ENCODE peak calls at places on chromosomes 7 and 10, in five cellular contexts. I, N, Z, D and A are unnamed samples. For H3K27me3 and H3K9me3, the result is how much of the 10 kb centered on the place peaks cover.

GRCh38 chr10:47325303-47326291 is 3.3 kb downstream of the GDF2 start:
- DNase-seq in D (no peak), Z (no peak), I (peak), N (no peak), A (no peak)

GRCh38 chr10:128047991-128048826 is 78.0 kb downstream of the MKI67 start:
- DNase-seq in Z (no peak), N (no peak), D (peak), I (no peak), A (no peak)

GRCh38 chr7:74412061-74412460 is 41.6 kb upstream of the GTF2IRD1 start:
- DNase-seq in Z (peak), N (no peak), I (no peak), D (no peak), A (no peak)

GRCh38 chr7:18927134-18927533 is 190.3 kb downstream of the TWIST1 start:
- DNase-seq in N (no peak), Z (no peak), I (no peak), D (no peak), A (no peak)

GRCh38 chr7:80589561-80590083 is 48.8 kb upstream of the CD36 start:
- DNase-seq in I (no peak), D (no peak), Z (no peak), N (no peak), A (no peak)

GRCh38 chr10:42979181-42979580 is 97.7 kb upstream of the RET start:
- DNase-seq in N (no peak), Z (peak), D (no peak), I (no peak), A (no peak)

GRCh38 chr7:156650042-156650441 is 9.5 kb downstream of the RNF32 start:
- DNase-seq in N (no peak), D (no peak), I (peak), Z (peak), A (no peak)

GRCh38 chr7:30899630-30900029 is 12.0 kb upstream of the AQP1 start:
- DNase-seq in I (no peak), Z (no peak), N (no peak), D (no peak), A (no peak)

GRCh38 chr10:26214538-26215461 is 1.8 kb upstream of the GAD2 start:
- DNase-seq in N (no peak), I (peak), Z (no peak), D (no peak), A (no peak)

GRCh38 chr10:132234860-132235259 is 48.1 kb downstream of the DPYSL4 start:
- DNase-seq in D (no peak), Z (no peak), I (no peak), N (no peak), A (no peak)

GRCh38 chr7:36167403-36168050 is 14.5 kb downstream of the EEPD1 start:
- DNase-seq in Z (no peak), I (no peak), D (no peak), N (no peak), A (no peak)

GRCh38 chr7:99840136-99840869 is 12.5 kb downstream of the CYP3A43 start:
- DNase-seq in D (no peak), Z (no peak), N (no peak), I (no peak), A (no peak)

GRCh38 chr7:148037049-148037448 is 553.5 kb upstream of the C7orf33 start:
- DNase-seq in D (no peak), Z (no peak), N (no peak), I (no peak), A (no peak)

GRCh38 chr10:80413152-80413996 is 5.0 kb downstream of the PRXL2A start:
- DNase-seq in D (no peak), I (peak), Z (no peak), N (no peak), A (no peak)
- H3K27ac ChIP-seq in D (no peak), I (peak), Z (no peak), N (no peak), A (no peak)

GRCh38 chr10:14192746-14193145 is 138.0 kb downstream of the FRMD4A start:
- DNase-seq in D (no peak), Z (no peak), N (no peak), I (no peak), A (no peak)

GRCh38 chr10:14190702-14191101 is 140.0 kb downstream of the FRMD4A start:
- DNase-seq in I (no peak), D (no peak), N (no peak), Z (no peak), A (no peak)

GRCh38 chr10:14196113-14196512 is 134.6 kb downstream of the FRMD4A start:
- DNase-seq in D (no peak), Z (no peak), I (no peak), N (no peak), A (no peak)

GRCh38 chr10:14191871-14192270 is 138.9 kb downstream of the FRMD4A start:
- DNase-seq in N (no peak), I (no peak), D (no peak), Z (no peak), A (no peak)

GRCh38 chr10:14195455-14195854 is 135.3 kb downstream of the FRMD4A start:
- DNase-seq in N (no peak), Z (no peak), D (no peak), I (no peak), A (no peak)
- H3K27me3 ChIP-seq in N (under half), Z (under half), D (under half), I (under half), A (under half)

DNA sequence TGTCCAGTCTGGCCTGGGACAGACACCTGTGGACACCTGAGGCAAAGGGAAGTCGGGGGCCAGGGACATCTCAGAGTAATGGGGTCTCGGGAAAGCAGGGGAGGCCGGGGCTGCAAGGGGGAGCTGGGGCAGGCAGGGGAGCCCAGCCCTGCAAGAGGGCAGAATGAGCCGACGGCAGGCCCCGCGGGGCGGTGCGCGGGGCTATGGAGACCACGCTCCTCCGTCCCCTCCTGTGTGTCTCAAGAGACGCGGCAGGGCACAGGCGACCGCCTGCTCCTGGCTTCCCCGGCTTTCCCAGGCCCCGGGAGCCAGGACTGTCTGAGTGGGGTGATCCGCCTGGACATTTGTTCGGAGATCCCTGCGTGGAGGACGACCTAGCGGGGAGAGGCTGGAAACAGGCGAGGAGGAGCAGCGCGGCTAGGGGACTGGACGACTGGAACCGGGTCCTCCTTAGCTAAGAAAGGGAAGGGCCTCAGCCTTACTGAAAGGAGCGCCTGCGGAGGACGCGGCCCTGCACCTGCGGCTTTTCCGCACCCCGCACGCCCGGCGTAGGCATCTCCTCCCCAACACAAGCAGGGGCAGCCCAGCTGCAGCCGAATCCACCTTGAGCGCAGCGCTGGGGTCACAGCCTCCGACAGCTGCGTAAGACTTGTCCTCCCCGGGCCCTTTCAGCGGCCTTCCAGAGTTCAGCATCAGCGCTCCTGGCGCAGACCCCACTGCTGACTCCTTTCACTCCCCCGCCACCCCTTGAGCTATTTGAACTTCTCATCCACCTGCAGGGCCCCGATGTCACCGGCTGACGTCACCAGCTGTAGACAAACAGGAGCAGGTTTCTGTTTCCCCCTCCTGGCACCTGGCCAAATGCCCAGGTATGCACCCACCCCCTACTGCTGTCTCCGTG is 176.4 kb downstream of the ZNF248 start:
- DNase-seq in I (peak), N (no peak), D (no peak), Z (no peak), A (no peak)
- H3K9me3 ChIP-seq in I (under half), N (under half), D (under half), Z (under half), A (under half)

DNA sequence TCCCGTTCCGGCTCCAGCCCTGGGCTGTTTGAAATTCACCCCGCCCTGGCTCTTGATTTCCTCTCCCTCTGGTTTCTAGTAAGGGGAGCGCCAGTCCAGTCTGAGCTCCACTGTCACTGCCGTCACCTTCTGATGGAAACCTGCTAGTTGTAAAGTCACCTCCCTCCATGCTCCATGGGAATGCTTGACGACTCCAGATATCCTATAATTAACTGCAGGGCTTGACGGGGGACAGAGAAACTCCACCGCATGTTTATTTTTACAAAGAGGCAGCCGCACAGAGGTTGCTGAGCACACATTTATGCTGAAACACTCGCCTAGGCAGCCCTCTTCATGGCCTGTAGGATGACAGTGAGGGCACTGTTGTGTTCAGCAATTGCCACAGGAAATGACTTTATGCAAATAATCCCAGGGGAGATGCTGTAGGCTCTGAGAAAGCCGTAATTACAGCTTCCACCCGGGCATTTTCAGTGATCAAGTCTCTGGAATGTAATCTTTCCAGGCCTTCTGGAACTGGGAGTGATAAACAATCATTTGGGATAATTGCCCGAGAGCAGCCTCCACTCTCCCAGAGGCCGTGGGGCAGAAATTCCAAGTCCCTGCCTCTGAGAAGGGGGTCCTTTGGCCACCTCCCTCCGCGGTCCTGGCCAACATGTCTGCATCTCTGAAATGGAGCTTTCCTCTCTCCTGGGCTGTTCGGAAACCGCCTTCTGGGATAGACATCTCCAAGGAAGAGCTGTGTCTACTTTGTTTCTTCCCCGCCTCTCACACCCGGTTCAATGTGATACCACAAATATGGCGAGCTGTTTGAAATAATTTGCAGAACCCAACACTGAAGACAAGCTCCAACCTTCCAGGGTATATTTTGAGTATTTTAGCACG is 300.5 kb downstream of the KLF6 start:
- DNase-seq in I (no peak), N (no peak), Z (no peak), D (no peak), A (no peak)
- H3K27ac ChIP-seq in I (peak), N (no peak), Z (no peak), D (no peak), A (no peak)

GRCh38 chr7:157671358-157672255 is 334.8 kb downstream of the DNAJB6 start:
- DNase-seq in D (no peak), Z (no peak), I (peak), N (no peak), A (no peak)
- H3K27me3 ChIP-seq in D (under half), Z (half or more), I (under half), N (half or more), A (under half)

DNA sequence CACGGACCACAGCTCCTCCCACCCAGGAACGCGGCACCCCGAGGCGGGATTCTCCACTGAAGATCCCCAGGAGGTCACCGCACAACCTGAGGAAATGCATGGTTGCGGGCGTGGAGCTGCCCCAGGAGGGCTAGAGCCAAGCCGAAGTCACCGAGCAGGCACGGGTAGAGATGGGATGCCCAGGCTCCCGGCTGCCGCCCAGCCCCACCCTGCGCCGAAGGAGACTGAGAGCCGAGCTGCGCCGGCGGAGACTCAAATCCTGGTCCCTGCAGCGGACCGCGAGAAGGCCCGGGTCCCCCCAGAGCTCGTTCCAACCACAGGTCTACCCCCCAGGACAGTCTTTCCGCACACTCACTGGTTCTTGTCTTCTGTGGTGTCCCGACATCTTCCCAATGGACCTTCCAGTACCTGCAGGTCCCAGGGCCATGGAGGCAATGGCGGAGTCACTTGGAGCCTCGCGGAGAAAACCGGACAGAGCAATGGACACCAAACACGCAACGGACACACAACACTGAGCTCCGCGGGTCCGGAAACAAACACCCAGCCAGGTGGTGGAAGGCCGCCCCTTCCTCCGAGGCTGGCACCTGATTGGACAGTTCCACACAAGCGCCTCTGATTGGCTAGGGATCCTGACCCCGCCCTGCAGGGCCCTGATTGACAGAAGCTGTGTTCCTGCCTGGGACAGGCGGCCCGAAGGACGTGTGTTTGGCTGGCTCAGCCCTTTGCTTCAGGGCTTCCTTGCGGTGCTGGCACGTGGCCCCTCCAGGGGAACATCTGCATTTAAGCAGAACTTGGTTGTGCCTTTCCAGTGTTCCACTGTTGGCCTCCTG is 331.9 kb upstream of the NUPR2 start:
- DNase-seq in D (no peak), I (peak), N (no peak), Z (peak), A (no peak)
- H3K9me3 ChIP-seq in D (under half), I (under half), N (under half), Z (under half), A (half or more)